ENCODE peak calls at places on chromosomes 7 and 10, in ten cellular contexts. R is heart right ventricle; K is GM12865; X is tibial artery; E is NCI-H748 treated with DMSO at 0.1 percent for 48 hours; B is NCI-H1930; G is trophoblast cell; L is activated CD8-positive, alpha-beta memory T cell treated with anti-CD3 and anti-CD28 coated beads, Interleukin-2, amount 50 U/mL, for 4 hours; C is stimulated activated CD4-positive, alpha-beta T cell treated with anti-CD3 and anti-CD28 coated beads, TNF-alpha, amount 100 ng/mL, for 48 hours; V is RCC 7860. N is an unnamed sample.

GRCh38 chr10:20877986-20878979 is 18.8 kb downstream of the NEBL start:
- DNase-seq in R (no peak), K (no peak), X (no peak), E (no peak), B (no peak), G (no peak), L (no peak), C (no peak), V (peak), N (no peak)

GRCh38 chr10:79023489-79024162 is 45.1 kb upstream of the ZMIZ1 start:
- DNase-seq in R (peak), K (no peak), X (peak), E (no peak), B (no peak), G (no peak), L (no peak), C (no peak), V (no peak), N (no peak)

GRCh38 chr10:86366033-86366901 is at the start of gene GRID1:
- DNase-seq in R (no peak), K (no peak), X (peak), E (peak), B (no peak), G (peak), L (peak), C (no peak), V (no peak), N (no peak)

GRCh38 chr10:71336632-71337031 is 17.6 kb downstream of the SLC29A3 start:
- DNase-seq in R (no peak), K (no peak), X (no peak), E (no peak), B (no peak), G (no peak), L (no peak), C (no peak), V (no peak), N (no peak)

GRCh38 chr7:126856691-126857291 is 395.9 kb downstream of the GRM8 start:
- DNase-seq in R (no peak), K (peak), X (no peak), E (no peak), B (no peak), G (peak), L (no peak), C (no peak), V (peak), N (peak)

GRCh38 chr7:23298141-23298851 is 843 bp upstream of the MALSU1 start:
- DNase-seq in R (peak), K (no peak), X (no peak), E (no peak), B (no peak), G (peak), L (no peak), C (no peak), V (no peak), N (no peak)

GRCh38 chr7:75937958-75938786 is 23.2 kb downstream of the POR start:
- DNase-seq in R (peak), K (no peak), X (peak), E (no peak), B (no peak), G (peak), L (no peak), C (no peak), V (peak), N (no peak)

GRCh38 chr7:115676080-115676479 is 354.5 kb downstream of the TFEC start:
- DNase-seq in R (peak), K (no peak), X (peak), E (peak), B (no peak), G (peak), L (no peak), C (no peak), V (peak), N (no peak)

GRCh38 chr10:120386896-120387295 is 70.1 kb upstream of the PLPP4 start:
- DNase-seq in R (no peak), K (no peak), X (no peak), E (no peak), B (no peak), G (no peak), L (no peak), C (no peak), V (no peak), N (no peak)

GRCh38 chr10:127649642-127650041 is 87.3 kb upstream of the FOXI2 start:
- DNase-seq in R (no peak), K (peak), X (no peak), E (no peak), B (no peak), G (peak), L (no peak), C (no peak), V (no peak), N (no peak)

GRCh38 chr7:116235380-116235779 is 25.0 kb downstream of the TES start:
- DNase-seq in R (no peak), K (no peak), X (no peak), E (no peak), B (no peak), G (no peak), L (no peak), C (no peak), V (no peak), N (no peak)